ENCODE peak calls at places on chromosomes 16 and 17, in eight cellular contexts. O is T-helper 2 cell; J is colonic mucosa; T is naive thymus-derived CD8-positive, alpha-beta T cell; A is sigmoid colon; Y is iris pigment epithelial cell; H is mucosa of gallbladder; I is fibroblast of mammary gland. G is an unnamed sample.

GRCh38 chr16:50519001-50519400 is 29.2 kb upstream of the NKD1 start:
- DNase-seq in O (no peak), J (no peak), T (no peak), A (peak), Y (no peak), H (no peak), I (no peak), G (no peak)

GRCh38 chr16:70656712-70657263 is 10.4 kb downstream of the IL34 start:
- DNase-seq in O (no peak), J (no peak), T (no peak), A (no peak), Y (no peak), H (no peak), I (no peak), G (no peak)

GRCh38 chr17:71900830-71901229 is 220.0 kb upstream of the SOX9 start:
- DNase-seq in O (no peak), J (no peak), T (no peak), A (no peak), Y (peak), H (no peak), I (peak), G (no peak)

GRCh38 chr16:87550510-87550961 is 51.8 kb upstream of the JPH3 start:
- DNase-seq in O (peak), J (peak), T (peak), A (no peak), Y (no peak), H (no peak), I (no peak), G (peak)

GRCh38 chr17:38454528-38454927 is 26.3 kb downstream of the ARHGAP23 start:
- DNase-seq in O (no peak), J (no peak), T (no peak), A (peak), Y (peak), H (peak), I (peak), G (no peak)

GRCh38 chr17:82696916-82697807 is 1.3 kb downstream of the RAB40B start:
- DNase-seq in O (no peak), J (no peak), T (no peak), A (no peak), Y (peak), H (no peak), I (no peak), G (no peak)

GRCh38 chr17:57898487-57899311 is 48.9 kb upstream of the MRPS23 start:
- DNase-seq in O (no peak), J (no peak), T (no peak), A (peak), Y (peak), H (peak), I (no peak), G (no peak)

GRCh38 chr16:1643521-1643920 is 31.4 kb downstream of the CRAMP1 start:
- DNase-seq in O (no peak), J (no peak), T (no peak), A (no peak), Y (no peak), H (no peak), I (no peak), G (no peak)

GRCh38 chr17:67558740-67559380 is 158.9 kb upstream of the NOL11 start:
- DNase-seq in O (no peak), J (no peak), T (no peak), A (peak), Y (peak), H (no peak), I (peak), G (no peak)

G was measured in activated effector memory CD4-positive, alpha-beta T cell treated with Interleukin-2 at 50 U/mL for 16 hours.